ENCODE peak calls at places on chromosomes 12 and 14, in four cellular contexts. D is NCI-H187; X is activated T-helper 1 cell treated with Interleukin-2 at 50 U/mL for 16 hours; I is CD8-positive, alpha-beta memory T cell. Q is an unnamed sample.

GRCh38 chr14:102764220-102764671 is 13.0 kb upstream of the TRAF3 start:
- DNase-seq in D (no peak), X (no peak), I (no peak), Q (no peak)

GRCh38 chr14:55136241-55136640 is 7.2 kb downstream of the LGALS3 start:
- DNase-seq in D (no peak), X (no peak), I (no peak), Q (no peak)

GRCh38 chr12:114769634-114770033 is 85.7 kb upstream of the TBX3 start:
- DNase-seq in D (no peak), X (no peak), I (no peak), Q (no peak)

GRCh38 chr12:132471011-132471857 is 18.7 kb upstream of the FBRSL1 start:
- DNase-seq in D (no peak), X (no peak), I (no peak), Q (no peak)

GRCh38 chr14:104936361-104937155 is 11.9 kb downstream of the PLD4 start:
- DNase-seq in D (no peak), X (no peak), I (no peak), Q (no peak)

GRCh38 chr14:64758025-64758521 is 53.8 kb downstream of the PLEKHG3 start:
- DNase-seq in D (peak), X (no peak), I (peak), Q (no peak)

GRCh38 chr12:47779301-47779942 is 6.4 kb downstream of the SLC48A1 start:
- DNase-seq in D (peak), X (peak), I (peak), Q (peak)

GRCh38 chr14:36507847-36508417 is 12.1 kb downstream of the NKX2-1 start:
- DNase-seq in D (no peak), X (no peak), I (no peak), Q (no peak)

GRCh38 chr14:35331605-35332516 is 39.7 kb downstream of the PSMA6 start:
- DNase-seq in D (no peak), X (no peak), I (no peak), Q (no peak)

GRCh38 chr12:123141615-123142517 is 9.0 kb downstream of the PITPNM2 start:
- DNase-seq in D (no peak), X (no peak), I (no peak), Q (no peak)

GRCh38 chr14:50943261-50943942 is 881 bp downstream of the PYGL start:
- DNase-seq in D (no peak), X (no peak), I (no peak), Q (no peak)

GRCh38 chr12:18476866-18477265 is 215.5 kb downstream of the PIK3C2G start:
- DNase-seq in D (no peak), X (no peak), I (no peak), Q (no peak)

GRCh38 chr14:101475468-101476257 is 85.6 kb upstream of the DIO3 start:
- DNase-seq in D (no peak), X (no peak), I (peak), Q (no peak)

GRCh38 chr14:103408491-103409155 is 23.4 kb downstream of the MARK3 start:
- DNase-seq in D (no peak), X (no peak), I (no peak), Q (peak)

GRCh38 chr14:79395061-79395460 is 816.2 kb downstream of the DIO2 start:
- DNase-seq in D (no peak), X (no peak), I (no peak), Q (no peak)

GRCh38 chr14:105589161-105589925 is 63.0 kb downstream of the TMEM121 start:
- DNase-seq in D (no peak), X (no peak), I (no peak), Q (no peak)

GRCh38 chr14:91377700-91378652 is 39.6 kb downstream of the CCDC88C start:
- DNase-seq in D (no peak), X (no peak), I (no peak), Q (peak)

GRCh38 chr12:63052696-63053095 is 98.3 kb downstream of the AVPR1A start:
- DNase-seq in D (no peak), X (no peak), I (no peak), Q (no peak)

GRCh38 chr14:32217301-32217700 is 14.2 kb upstream of the RNU6-8 start:
- DNase-seq in D (no peak), X (no peak), I (no peak), Q (no peak)

GRCh38 chr14:55201219-55202096 is 10.1 kb upstream of the DLGAP5 start:
- DNase-seq in D (no peak), X (no peak), I (no peak), Q (peak)

GRCh38 chr12:104358353-104359003 is 54.9 kb downstream of the EID3 start:
- DNase-seq in D (no peak), X (peak), I (peak), Q (peak)

GRCh38 chr14:87522575-87522974 is 470.4 kb downstream of the GALC start:
- DNase-seq in D (no peak), X (no peak), I (no peak), Q (no peak)

GRCh38 chr12:46266382-46266791 is 2.5 kb downstream of the SLC38A1 start:
- DNase-seq in D (no peak), X (peak), I (peak), Q (peak)

GRCh38 chr14:35355981-35356839 is 48.3 kb downstream of the NFKBIA start:
- DNase-seq in D (no peak), X (no peak), I (no peak), Q (no peak)

GRCh38 chr12:55820679-55821078 is 2.8 kb downstream of the ORMDL2 start:
- DNase-seq in D (no peak), X (no peak), I (no peak), Q (peak)

GRCh38 chr14:34460841-34461240 is 1.2 kb downstream of the SPTSSA start:
- DNase-seq in D (no peak), X (no peak), I (no peak), Q (peak)

GRCh38 chr12:113996026-113996425 is 29.9 kb upstream of the RBM19 start:
- DNase-seq in D (no peak), X (no peak), I (no peak), Q (no peak)

GRCh38 chr12:80681287-80681686 is 26.1 kb upstream of the MYF6 start:
- DNase-seq in D (no peak), X (no peak), I (no peak), Q (no peak)

GRCh38 chr12:120231316-120232011 is 30.6 kb upstream of the RPLP0 start:
- DNase-seq in D (no peak), X (peak), I (peak), Q (peak)

GRCh38 chr12:5589055-5589454 is 157.1 kb downstream of the NTF3 start:
- DNase-seq in D (no peak), X (no peak), I (no peak), Q (no peak)

GRCh38 chr14:22837059-22837749 is 819 bp downstream of the MMP14 start:
- DNase-seq in D (no peak), X (no peak), I (no peak), Q (no peak)